ENCODE peak calls at places on chromosomes 13 and 19, in six cellular contexts. F is upper lobe of left lung, A is PC-9, T is cardiac muscle cell, B is DND-41, G is kidney. Q is an unnamed sample.
A peak's percentile ranks its signal among the peaks of the same experiment; 100 is the strongest.

GRCh38 chr13:49669735-49670309 is 21.5 kb downstream of the EBPL start:
- DNase-seq in F (peak; percentile 73), A (peak; percentile 48), T (peak; percentile 60), B (peak; percentile 38), G (no peak), Q (no peak)

GRCh38 chr19:18417250-18418033 is 1.8 kb upstream of the SSBP4 start:
- DNase-seq in F (peak; percentile 82), A (peak; percentile 77), T (peak; percentile 83), B (peak; percentile 67), G (peak; percentile 96), Q (no peak)

GRCh38 chr13:44022196-44022595 is 142.5 kb downstream of the LACC1 start:
- DNase-seq in F (no peak), A (peak; percentile 52), T (no peak), B (no peak), G (no peak), Q (no peak)

GRCh38 chr13:105569816-105570215 is 965.6 kb downstream of the EFNB2 start:
- DNase-seq in F (no peak), A (no peak), T (no peak), B (no peak), G (no peak), Q (no peak)

GRCh38 chr13:45367995-45368394 is 27.0 kb upstream of the TPT1 start:
- DNase-seq in F (no peak), A (no peak), T (no peak), B (no peak), G (no peak), Q (no peak)

GRCh38 chr19:3762501-3763459 is at the start of gene MRPL54:
- DNase-seq in F (peak; percentile 99), A (peak; percentile 96), T (peak; percentile 99), B (peak; percentile 99), G (peak; percentile 100), Q (peak; percentile 99)

GRCh38 chr13:74134777-74135305 is 637 bp upstream of the KLF12 start:
- DNase-seq in F (peak; percentile 51), A (peak; percentile 71), T (peak; percentile 71), B (peak; percentile 70), G (peak; percentile 92), Q (peak; percentile 54)

GRCh38 chr19:17409990-17410389 is 4.6 kb upstream of the BST2 start:
- DNase-seq in F (no peak), A (no peak), T (no peak), B (no peak), G (peak; percentile 83), Q (no peak)

GRCh38 chr19:51179297-51179696 is 37.2 kb downstream of the SIGLEC7 start:
- DNase-seq in F (no peak), A (no peak), T (no peak), B (no peak), G (no peak), Q (no peak)

GRCh38 chr13:41311607-41312500 is 787 bp downstream of the NAA16 start:
- DNase-seq in F (peak; percentile 50), A (peak; percentile 23), T (peak; percentile 65), B (peak; percentile 61), G (peak; percentile 84), Q (peak; percentile 48)

GRCh38 chr13:100565291-100565690 is 23.3 kb downstream of the GGACT start:
- DNase-seq in F (no peak), A (no peak), T (no peak), B (peak; percentile 20), G (no peak), Q (no peak)

GRCh38 chr13:44764334-44764733 is 188.2 kb upstream of the TSC22D1 start:
- DNase-seq in F (no peak), A (no peak), T (no peak), B (no peak), G (no peak), Q (no peak)

GRCh38 chr19:16957151-16957662 is 68.4 kb downstream of the F2RL3 start:
- DNase-seq in F (peak; percentile 52), A (peak; percentile 71), T (no peak), B (no peak), G (no peak), Q (no peak)

GRCh38 chr19:13015361-13016231 is 20.3 kb downstream of the NFIX start:
- DNase-seq in F (no peak), A (no peak), T (no peak), B (no peak), G (no peak), Q (no peak)

GRCh38 chr13:109764474-109765292 is 21.7 kb downstream of the IRS2 start:
- DNase-seq in F (no peak), A (no peak), T (no peak), B (peak; percentile 90), G (no peak), Q (no peak)

DNA sequence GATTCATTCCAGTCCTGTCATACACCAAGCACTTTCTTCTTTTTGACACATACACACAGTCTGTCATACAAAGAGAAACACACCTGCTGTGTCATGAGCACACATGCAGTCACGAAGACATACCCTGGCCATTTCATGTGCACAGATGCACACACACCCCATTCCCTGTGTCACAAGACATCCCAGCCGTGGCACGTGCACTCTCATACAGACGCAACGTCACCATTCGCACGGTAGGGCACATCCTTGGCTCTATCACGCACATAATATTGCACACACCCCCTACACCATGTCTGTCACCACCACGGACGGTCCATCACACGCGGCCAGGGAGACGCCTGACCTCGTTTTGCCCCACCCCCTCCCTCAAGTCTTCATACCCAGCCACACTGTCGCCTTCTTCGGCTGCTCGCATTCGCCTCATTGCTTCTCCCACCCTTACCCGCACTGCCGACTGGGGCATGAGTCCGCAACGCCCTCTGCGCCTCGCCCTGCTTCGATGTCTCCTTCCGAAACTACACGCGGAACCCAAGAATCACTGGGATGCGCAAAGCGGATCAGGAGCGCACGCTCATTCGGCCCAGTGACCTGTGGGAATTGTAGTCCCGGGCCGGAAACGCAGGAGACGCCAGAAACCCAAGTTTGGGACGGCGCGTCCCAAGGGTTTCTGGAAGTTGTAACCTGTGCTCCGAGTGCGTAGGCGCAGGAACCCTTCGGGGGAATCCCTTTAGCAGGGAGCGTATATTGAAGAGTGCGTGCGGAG is 6.8 kb upstream of the ZNF283 start:
- DNase-seq in F (no peak), A (no peak), T (no peak), B (no peak), G (peak; percentile 77), Q (no peak)
- H3K9me3 ChIP-seq in F (no peaks in the 10 kb centered on the region), A (peaks cover 4% of the 10 kb centered on the region), T (no peaks in the 10 kb centered on the region), B (no peaks in the 10 kb centered on the region), G (no peaks in the 10 kb centered on the region), Q (no peaks in the 10 kb centered on the region)

GRCh38 chr19:20662421-20663105 is 1.2 kb upstream of the ZNF626 start:
- DNase-seq in F (no peak), A (no peak), T (no peak), B (no peak), G (peak; percentile 80), Q (no peak)
- H3K9me3 ChIP-seq in F (no peaks in the 10 kb centered on the region), A (peaks cover 26% of the 10 kb centered on the region), T (no peaks in the 10 kb centered on the region), B (peaks cover 3% of the 10 kb centered on the region), G (no peaks in the 10 kb centered on the region), Q (no peaks in the 10 kb centered on the region)

GRCh38 chr13:47546963-47547345 is 454.1 kb downstream of the SUCLA2 start:
- DNase-seq in F (no peak), A (no peak), T (no peak), B (no peak), G (no peak), Q (no peak)

GRCh38 chr13:47546265-47546962 is 454.7 kb downstream of the SUCLA2 start:
- DNase-seq in F (no peak), A (no peak), T (no peak), B (no peak), G (no peak), Q (no peak)

GRCh38 chr13:47548294-47548825 is 452.7 kb downstream of the SUCLA2 start:
- DNase-seq in F (no peak), A (no peak), T (no peak), B (no peak), G (no peak), Q (no peak)

GRCh38 chr13:47545630-47546029 is 455.4 kb downstream of the SUCLA2 start:
- DNase-seq in F (no peak), A (no peak), T (no peak), B (no peak), G (no peak), Q (no peak)

GRCh38 chr13:47549219-47549752 is 451.8 kb downstream of the SUCLA2 start:
- DNase-seq in F (no peak), A (no peak), T (no peak), B (no peak), G (no peak), Q (no peak)
- H3K9me3 ChIP-seq in F (no peaks in the 10 kb centered on the region), A (no peaks in the 10 kb centered on the region), T (no peaks in the 10 kb centered on the region), B (no peaks in the 10 kb centered on the region), G (no peaks in the 10 kb centered on the region), Q (no peaks in the 10 kb centered on the region)

GRCh38 chr19:6963259-6963852 is 57.9 kb downstream of the MBD3L2B start:
- DNase-seq in F (no peak), A (no peak), T (no peak), B (no peak), G (no peak), Q (no peak)
- H3K9me3 ChIP-seq in F (no peaks in the 10 kb centered on the region), A (no peaks in the 10 kb centered on the region), T (no peaks in the 10 kb centered on the region), B (no peaks in the 10 kb centered on the region), G (no peaks in the 10 kb centered on the region), Q (no peaks in the 10 kb centered on the region)

GRCh38 chr13:36346222-36347083 is at the start of gene SPART:
- DNase-seq in F (peak; percentile 95), A (peak; percentile 79), T (peak; percentile 91), B (peak; percentile 60), G (peak; percentile 97), Q (peak; percentile 66)
- H3K9me3 ChIP-seq in F (no peaks in the 10 kb centered on the region), A (no peaks in the 10 kb centered on the region), T (no peaks in the 10 kb centered on the region), B (no peaks in the 10 kb centered on the region), G (no peaks in the 10 kb centered on the region), Q (no peaks in the 10 kb centered on the region)

DNA sequence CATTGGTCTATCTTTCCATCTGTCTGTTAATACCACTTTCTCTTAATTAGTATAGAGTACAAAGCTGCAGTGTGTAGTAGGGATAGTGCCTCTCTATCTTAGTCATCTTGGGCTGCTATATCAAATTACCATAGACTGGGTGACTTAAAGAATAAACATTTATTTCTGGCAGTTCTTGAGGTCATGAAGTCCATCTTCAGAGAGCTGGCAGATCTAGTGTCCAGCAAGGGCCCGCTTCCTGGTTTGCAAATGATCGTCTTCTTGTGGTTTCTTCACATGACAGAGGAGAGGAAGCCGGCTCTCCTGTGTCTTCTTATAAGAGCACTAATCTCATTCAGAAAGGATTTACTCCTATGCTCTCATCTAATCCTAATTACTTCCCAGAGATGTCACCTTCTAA is 6.1 kb downstream of the ZNF700 start:
- DNase-seq in F (peak; percentile 37), A (no peak), T (no peak), B (no peak), G (no peak), Q (no peak)
- H3K9me3 ChIP-seq in F (no peaks in the 10 kb centered on the region), A (peaks cover 38% of the 10 kb centered on the region), T (no peaks in the 10 kb centered on the region), B (peaks cover 11% of the 10 kb centered on the region), G (no peaks in the 10 kb centered on the region), Q (no peaks in the 10 kb centered on the region)

GRCh38 chr13:19181021-19181620 is 503 bp downstream of the TUBA3C start:
- DNase-seq in F (no peak), A (no peak), T (no peak), B (no peak), G (no peak), Q (no peak)
- H3K9me3 ChIP-seq in F (no peaks in the 10 kb centered on the region), A (no peaks in the 10 kb centered on the region), T (no peaks in the 10 kb centered on the region), B (peaks cover 3% of the 10 kb centered on the region), G (no peaks in the 10 kb centered on the region), Q (no peaks in the 10 kb centered on the region)

Q was measured in T-helper 17 cell.